ENCODE peak calls at places on chromosomes 2 and 18, in nine cellular contexts. Q, C, A, F, U, K, X, I and T are unnamed samples.

GRCh38 chr2:111670776-111671175 is 213.2 kb downstream of the ANAPC1 start:
- DNase-seq in Q (no peak), C (no peak), A (no peak), F (no peak), U (no peak), K (no peak), X (no peak), I (no peak), T (no peak)

GRCh38 chr18:8341481-8342230 is 267.6 kb upstream of the RAB12 start:
- DNase-seq in Q (no peak), C (no peak), A (peak), F (peak), U (no peak), K (no peak), X (no peak), I (no peak), T (no peak)

GRCh38 chr2:98387478-98387877 is 41.2 kb downstream of the CNGA3 start:
- DNase-seq in Q (no peak), C (no peak), A (no peak), F (no peak), U (no peak), K (no peak), X (no peak), I (no peak), T (peak)

GRCh38 chr2:69046221-69046662 is 33.3 kb downstream of the ANTXR1 start:
- DNase-seq in Q (no peak), C (no peak), A (peak), F (peak), U (no peak), K (no peak), X (no peak), I (no peak), T (no peak)

GRCh38 chr18:58993260-58993659 is 128.6 kb downstream of the ZNF532 start:
- DNase-seq in Q (no peak), C (peak), A (no peak), F (peak), U (no peak), K (no peak), X (no peak), I (no peak), T (no peak)

GRCh38 chr2:209351636-209352035 is 72.2 kb upstream of the MAP2 start:
- DNase-seq in Q (no peak), C (no peak), A (no peak), F (no peak), U (no peak), K (no peak), X (no peak), I (no peak), T (no peak)

GRCh38 chr2:72980535-72981217 is 63.4 kb downstream of the EMX1 start:
- DNase-seq in Q (no peak), C (no peak), A (no peak), F (peak), U (no peak), K (no peak), X (no peak), I (no peak), T (peak)

GRCh38 chr2:233270366-233270765 is 18.9 kb downstream of the ATG16L1 start:
- DNase-seq in Q (no peak), C (no peak), A (no peak), F (no peak), U (no peak), K (no peak), X (no peak), I (no peak), T (no peak)

GRCh38 chr18:13151656-13152055 is 66.9 kb upstream of the LDLRAD4 start:
- DNase-seq in Q (no peak), C (no peak), A (no peak), F (no peak), U (no peak), K (no peak), X (no peak), I (no peak), T (no peak)

GRCh38 chr2:241808701-241809382 is at the start of gene NEU4:
- DNase-seq in Q (peak), C (no peak), A (no peak), F (no peak), U (no peak), K (no peak), X (no peak), I (no peak), T (peak)

GRCh38 chr2:240601831-240602160 is 15.3 kb downstream of the CAPN10 start:
- DNase-seq in Q (peak), C (no peak), A (no peak), F (no peak), U (no peak), K (no peak), X (no peak), I (no peak), T (peak)